ENCODE peak calls at places on chromosomes 7 and 10, in six cellular contexts. S is mammary epithelial cell; M is Right ventricle myocardium superior; E is type B pancreatic cell; C is H54; L is effector memory CD4-positive, alpha-beta T cell. O is an unnamed sample.

GRCh38 chr10:74445493-74445892 is 294.5 kb downstream of the ADK start:
- DNase-seq in E (no peak), S (no peak), C (no peak), M (no peak), L (no peak), O (no peak)

GRCh38 chr10:124743188-124744046 is 761 bp downstream of the FAM53B start:
- DNase-seq in S (peak), M (peak), E (peak), L (no peak), C (no peak), O (peak)

GRCh38 chr10:29163746-29164145 is 125.1 kb upstream of the LYZL1 start:
- DNase-seq in S (peak), M (no peak), C (no peak), E (no peak), L (no peak), O (no peak)

GRCh38 chr10:95287281-95287680 is 3.5 kb downstream of the PDLIM1 start:
- DNase-seq in L (no peak), E (no peak), M (no peak), C (no peak), S (no peak), O (no peak)

GRCh38 chr10:112932658-112933057 is 17.4 kb upstream of the TCF7L2 start:
- DNase-seq in L (no peak), M (no peak), E (no peak), C (no peak), S (no peak), O (no peak)

GRCh38 chr10:24969732-24970330 is 17.4 kb upstream of the PRTFDC1 start:
- DNase-seq in L (no peak), E (no peak), M (no peak), S (no peak), C (no peak), O (no peak)

GRCh38 chr7:13724631-13725566 is 264.6 kb downstream of the ETV1 start:
- DNase-seq in C (no peak), E (no peak), M (no peak), S (no peak), L (no peak), O (no peak)

GRCh38 chr10:42926831-42927230 is 144.2 kb downstream of the BMS1 start:
- DNase-seq in S (no peak), M (no peak), L (no peak), E (no peak), C (no peak), O (no peak)

GRCh38 chr7:106104861-106105260 is 7.3 kb downstream of the SYPL1 start:
- DNase-seq in L (no peak), S (no peak), C (no peak), M (no peak), E (no peak), O (no peak)

GRCh38 chr7:44306608-44307007 is 18.8 kb downstream of the CAMK2B start:
- DNase-seq in L (no peak), E (no peak), S (no peak), M (no peak), C (no peak), O (no peak)

GRCh38 chr7:70372768-70373241 is 759.1 kb upstream of the GALNT17 start:
- DNase-seq in M (no peak), L (no peak), E (no peak), C (no peak), S (no peak), O (no peak)

GRCh38 chr10:117684673-117685211 is 142.2 kb downstream of the EMX2 start:
- DNase-seq in S (no peak), M (peak), C (no peak), E (no peak), L (no peak), O (no peak)

GRCh38 chr7:23062452-23062851 is 43.1 kb upstream of the KLHL7 start:
- DNase-seq in L (no peak), S (peak), C (peak), E (no peak), M (no peak), O (no peak)

GRCh38 chr10:17882557-17882956 is 69.2 kb upstream of the SLC39A12 start:
- DNase-seq in E (no peak), M (no peak), L (no peak), S (no peak), C (no peak), O (no peak)

GRCh38 chr10:19498348-19499290 is 317.6 kb upstream of the PLXDC2 start:
- DNase-seq in S (no peak), M (no peak), L (no peak), E (no peak), C (no peak), O (no peak)

GRCh38 chr10:62186999-62187695 is 81.5 kb downstream of the RTKN2 start:
- DNase-seq in E (no peak), S (no peak), C (no peak), M (no peak), L (no peak), O (no peak)

GRCh38 chr10:62907470-62908212 is 91.5 kb upstream of the EGR2 start:
- DNase-seq in C (no peak), S (no peak), M (no peak), E (no peak), L (no peak), O (no peak)

GRCh38 chr7:36005876-36006275 is 147.2 kb upstream of the EEPD1 start:
- DNase-seq in C (no peak), M (no peak), S (no peak), E (no peak), L (no peak), O (no peak)

GRCh38 chr7:80134105-80134535 is 511 bp upstream of the GNAI1 start:
- DNase-seq in S (no peak), L (no peak), E (no peak), C (no peak), M (no peak), O (no peak)

GRCh38 chr7:41817386-41817785 is 114.5 kb upstream of the INHBA start:
- DNase-seq in E (no peak), C (peak), M (no peak), L (no peak), S (peak), O (no peak)

GRCh38 chr10:103395754-103396066 is 565 bp downstream of the ATP5MK start:
- DNase-seq in E (no peak), S (peak), C (peak), M (no peak), L (no peak), O (peak)

GRCh38 chr7:730501-731439 is 3.7 kb upstream of the PRKAR1B start:
- DNase-seq in M (no peak), E (no peak), L (no peak), S (no peak), C (no peak), O (no peak)

GRCh38 chr7:144102041-144102440 is 7.3 kb upstream of the OR2A2 start:
- DNase-seq in E (no peak), L (no peak), C (no peak), M (no peak), S (no peak), O (no peak)

GRCh38 chr10:106560925-106561640 is 603.4 kb downstream of the SORCS1 start:
- DNase-seq in M (no peak), E (no peak), L (no peak), S (peak), C (no peak), O (no peak)

GRCh38 chr7:28958235-28958945 is at the start of gene TRIL:
- DNase-seq in L (no peak), S (no peak), M (peak), C (no peak), E (peak), O (no peak)

GRCh38 chr7:84949501-84949900 is 237.4 kb downstream of the SEMA3D start:
- DNase-seq in L (no peak), M (no peak), E (no peak), C (no peak), S (no peak), O (no peak)

GRCh38 chr10:79221110-79222051 is 125.9 kb upstream of the PPIF start:
- DNase-seq in M (peak), C (no peak), L (no peak), E (peak), S (no peak), O (no peak)

GRCh38 chr7:151448261-151449252 is 8.6 kb upstream of the CRYGN start:
- DNase-seq in S (no peak), E (no peak), L (peak), M (peak), C (peak), O (peak)

GRCh38 chr10:1561731-1562337 is 175.5 kb downstream of the ADARB2 start:
- DNase-seq in E (no peak), M (no peak), L (no peak), S (no peak), C (no peak), O (no peak)

GRCh38 chr10:79436850-79437103 is 8.6 kb downstream of the ZCCHC24 start:
- DNase-seq in L (no peak), S (no peak), C (no peak), E (no peak), M (no peak), O (no peak)

GRCh38 chr7:22617166-22617565 is 109.8 kb upstream of the IL6 start:
- DNase-seq in C (no peak), S (no peak), E (no peak), M (no peak), L (no peak), O (no peak)

GRCh38 chr10:4836416-4836969 is 10.5 kb downstream of the AKR1E2 start:
- DNase-seq in E (no peak), L (no peak), S (no peak), M (no peak), C (no peak), O (no peak)

GRCh38 chr10:1199897-1200721 is 143.9 kb downstream of the WDR37 start:
- DNase-seq in M (no peak), S (no peak), L (no peak), E (peak), C (no peak), O (no peak)

GRCh38 chr10:29839826-29840515 is 205.2 kb upstream of the SVIL start:
- DNase-seq in S (peak), L (no peak), C (no peak), M (no peak), E (no peak), O (no peak)